ENCODE peak calls at places on chromosomes 2 and 18, in seven cellular contexts. X is suprapubic skin; M is brain microvascular endothelial cell; N is kidney epithelial cell; P is psoas muscle; B is tibial artery; C is CD8-positive, alpha-beta T cell. Y is an unnamed sample.

GRCh38 chr2:148096012-148096411 is 75.1 kb downstream of the MBD5 start:
- DNase-seq in P (no peak), N (no peak), C (no peak), M (no peak), B (no peak), X (no peak), Y (no peak)

GRCh38 chr2:100646039-100646438 is 83.2 kb downstream of the PDCL3 start:
- DNase-seq in N (no peak), P (no peak), C (no peak), X (no peak), M (no peak), B (no peak), Y (no peak)

GRCh38 chr2:132503621-132504200 is 87.1 kb downstream of the GPR39 start:
- DNase-seq in B (no peak), C (no peak), P (no peak), N (no peak), M (no peak), X (no peak), Y (peak; percentile 29)

GRCh38 chr18:3721771-3722661 is 272.0 kb downstream of the TGIF1 start:
- DNase-seq in N (no peak), P (no peak), B (no peak), M (no peak), X (no peak), C (no peak), Y (no peak)

GRCh38 chr2:226117506-226118065 is 682.0 kb downstream of the IRS1 start:
- DNase-seq in P (no peak), B (no peak), N (no peak), C (no peak), M (peak; percentile 11), X (no peak), Y (no peak)

GRCh38 chr18:41075212-41075611 is 879.8 kb upstream of the PIK3C3 start:
- DNase-seq in P (no peak), B (no peak), X (no peak), C (no peak), M (peak; percentile 76), N (peak; percentile 35), Y (peak; percentile 82)

GRCh38 chr2:127622561-127623387 is 23.2 kb upstream of the GPR17 start:
- DNase-seq in C (no peak), N (no peak), M (no peak), P (no peak), X (peak; percentile 57), B (no peak), Y (no peak)

GRCh38 chr2:52821631-52822030 is 946.0 kb upstream of the CHAC2 start:
- DNase-seq in C (no peak), B (no peak), M (no peak), X (no peak), P (no peak), N (no peak), Y (peak; percentile 26)

GRCh38 chr2:235552671-235553070 is 58.8 kb downstream of the AGAP1 start:
- DNase-seq in X (no peak), M (no peak), C (no peak), P (no peak), B (no peak), N (no peak), Y (no peak)

GRCh38 chr18:69817335-69817935 is 130.2 kb downstream of the CD226 start:
- DNase-seq in C (no peak), P (no peak), N (no peak), B (no peak), X (no peak), M (peak; percentile 76), Y (peak; percentile 62)

GRCh38 chr2:30652271-30652910 is 154.9 kb downstream of the CAPN13 start:
- DNase-seq in C (no peak), X (no peak), B (no peak), P (no peak), M (no peak), N (no peak), Y (no peak)

GRCh38 chr18:59592624-59593023 is 104.6 kb downstream of the CCBE1 start:
- DNase-seq in P (no peak), M (no peak), N (no peak), C (no peak), X (no peak), B (no peak), Y (no peak)

GRCh38 chr2:85012431-85012830 is 41.5 kb downstream of the KCMF1 start:
- DNase-seq in P (no peak), M (no peak), X (no peak), C (no peak), N (no peak), B (no peak), Y (no peak)

GRCh38 chr2:85011098-85011497 is 40.1 kb downstream of the KCMF1 start:
- DNase-seq in M (no peak), N (no peak), C (no peak), P (no peak), B (no peak), X (no peak), Y (peak; percentile 62)

GRCh38 chr2:85012855-85013254 is 41.9 kb downstream of the KCMF1 start:
- DNase-seq in N (no peak), X (no peak), M (no peak), B (no peak), C (no peak), P (no peak), Y (no peak)

GRCh38 chr2:85009019-85009618 is 38.2 kb downstream of the KCMF1 start:
- DNase-seq in B (no peak), C (peak; percentile 0), M (no peak), N (no peak), X (no peak), P (no peak), Y (peak; percentile 47)

DNA sequence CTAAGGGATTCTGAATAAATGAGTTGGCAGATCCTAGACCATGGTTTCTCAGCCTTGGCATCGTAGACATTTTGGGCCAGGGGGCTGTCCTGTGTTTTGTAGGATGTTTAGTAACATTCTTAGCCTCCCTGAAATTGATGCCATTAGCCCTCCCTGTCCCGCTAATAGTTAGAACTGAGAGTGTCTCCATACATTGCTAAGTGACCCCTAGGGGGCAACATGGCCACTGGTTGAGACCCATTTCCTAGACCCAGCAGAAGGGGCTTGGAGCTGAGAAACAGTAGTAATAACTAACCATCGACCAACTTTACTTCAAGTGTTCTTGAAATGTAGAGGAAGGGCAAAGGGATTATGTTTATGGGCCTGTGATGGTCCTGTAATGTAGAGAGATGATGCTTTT is 40.8 kb downstream of the KCMF1 start:
- DNase-seq in P (no peak), N (no peak), X (no peak), M (no peak), C (no peak), B (no peak), Y (no peak)
- TF ChIP-seq CTCF in P (no peak), N (peak; percentile 16), X (no peak), M (peak; percentile 39), C (no peak), B (no peak), Y (no peak)

GRCh38 chr2:136423516-136423996 is 305.6 kb upstream of the CXCR4 start:
- DNase-seq in B (peak; percentile 37), C (peak; percentile 72), P (peak; percentile 62), N (no peak), M (peak; percentile 45), X (peak; percentile 87), Y (peak; percentile 68)

GRCh38 chr2:136420346-136420745 is 302.4 kb upstream of the CXCR4 start:
- DNase-seq in P (no peak), C (no peak), N (no peak), X (no peak), B (no peak), M (no peak), Y (no peak)

GRCh38 chr2:136424112-136424511 is 306.2 kb upstream of the CXCR4 start:
- DNase-seq in P (no peak), N (no peak), M (no peak), B (no peak), X (no peak), C (no peak), Y (no peak)

DNA sequence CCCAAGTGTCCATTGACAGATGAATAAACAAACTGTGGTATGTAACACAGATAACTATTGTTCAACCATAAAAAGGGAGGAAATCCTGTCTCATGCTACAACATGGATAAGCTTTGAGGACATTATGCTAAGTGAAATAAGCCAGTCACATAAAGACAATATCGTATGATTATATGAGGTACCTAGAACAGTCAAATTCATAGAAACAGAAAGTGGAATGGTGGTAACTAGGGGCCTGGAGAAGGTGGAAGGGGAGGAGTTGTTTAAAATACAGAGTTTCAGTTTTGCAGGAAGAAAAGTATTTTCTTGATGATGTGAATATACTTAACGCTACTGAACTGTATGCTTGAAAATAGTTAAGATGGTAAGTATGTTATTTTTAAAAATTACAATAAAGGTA is 304.6 kb upstream of the CXCR4 start:
- DNase-seq in C (no peak), M (no peak), X (no peak), P (no peak), N (no peak), B (no peak), Y (no peak)
- H3K4me3 ChIP-seq in C (no peak overlapping the region), M (no peak overlapping the region), X (no peak overlapping the region), P (no peak overlapping the region), N (no peak overlapping the region), B (no peak overlapping the region), Y (no peak overlapping the region)

GRCh38 chr2:18860179-18860578 is 270.8 kb upstream of the NT5C1B start:
- DNase-seq in X (no peak), M (no peak), N (no peak), C (no peak), P (no peak), B (no peak), Y (no peak)

GRCh38 chr2:18849841-18850578 is 260.6 kb upstream of the NT5C1B start:
- DNase-seq in B (no peak), M (no peak), X (no peak), P (no peak), C (no peak), N (no peak), Y (no peak)

GRCh38 chr2:18856766-18857165 is 267.4 kb upstream of the NT5C1B start:
- DNase-seq in B (no peak), X (no peak), C (no peak), M (no peak), P (no peak), N (no peak), Y (no peak)

DNA sequence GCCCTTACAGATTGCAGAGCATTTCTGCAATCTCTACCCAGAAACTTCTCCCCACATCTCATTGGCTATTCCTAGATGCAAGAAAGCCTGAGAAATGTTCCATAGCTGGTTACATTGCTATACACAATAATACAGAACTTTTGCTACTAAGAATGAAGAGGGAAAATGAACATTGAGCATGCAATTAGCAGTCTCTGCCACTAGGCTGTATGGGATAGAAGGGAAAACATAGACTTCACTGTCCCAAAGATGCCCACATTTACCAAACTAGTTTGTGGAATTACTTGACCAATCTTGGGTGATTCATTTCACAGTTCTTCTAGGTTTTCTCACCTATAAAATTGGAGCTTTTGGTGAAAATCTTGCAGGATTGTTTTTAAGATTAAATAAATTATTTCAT is 265.7 kb upstream of the NT5C1B start:
- DNase-seq in B (no peak), X (no peak), N (no peak), M (peak; percentile 16), P (no peak), C (no peak), Y (peak; percentile 27)
- TF ChIP-seq CTCF in B (peak; percentile 20), X (no peak), N (peak; percentile 51), M (peak; percentile 58), P (no peak), C (no peak), Y (peak; percentile 56)

DNA sequence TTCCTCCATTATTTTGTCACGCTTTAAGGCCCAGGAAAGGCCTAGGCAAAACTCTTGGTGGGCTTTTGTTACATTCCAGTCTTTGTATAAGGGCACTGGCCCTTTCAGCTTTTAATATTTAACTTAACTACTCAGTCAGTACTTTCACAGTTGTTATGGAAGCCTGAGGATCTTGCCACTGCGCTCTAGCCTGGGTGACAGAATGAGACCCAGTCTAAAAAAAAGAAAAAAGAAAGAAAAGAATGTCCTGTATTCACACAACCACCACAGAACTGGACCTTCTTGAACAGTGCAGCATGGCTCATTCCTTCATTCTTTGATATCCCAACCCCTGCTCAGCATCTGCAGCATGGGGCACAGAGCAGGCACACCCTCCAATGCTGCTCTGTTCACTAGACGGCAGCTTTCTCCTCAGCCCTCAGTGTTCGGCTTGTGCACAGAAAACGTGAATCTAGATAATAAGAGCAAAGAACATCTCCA is 93.4 kb upstream of the MSH2 start:
- DNase-seq in B (no peak), C (no peak), P (no peak), X (no peak), N (peak; percentile 39), M (no peak), Y (no peak)
- H3K4me3 ChIP-seq in B (no peak overlapping the region), C (no peak overlapping the region), P (no peak overlapping the region), X (no peak overlapping the region), N (no peak overlapping the region), M (no peak overlapping the region), Y (no peak overlapping the region)